ENCODE peak calls at places on chromosomes 12 and 14, in ten cellular contexts. N is esophagus muscularis mucosa; R is H7; P is stomach; L is pancreas; F is CD4-positive, CD25-positive, alpha-beta regulatory T cell; J is tibial artery; Z is fibroblast of pulmonary artery; A is fibroblast of lung; U is hepatocyte. H is an unnamed sample.

GRCh38 chr14:102917469-102918211 is 4.8 kb upstream of the AMN start:
- DNase-seq in F (peak; percentile 52), R (peak; percentile 97), Z (peak; percentile 49), P (peak; percentile 62), L (no peak), A (peak; percentile 19), U (peak; percentile 62), N (no peak), J (peak; percentile 65), H (no peak)

GRCh38 chr12:128970941-128971340 is 117.7 kb downstream of the GLT1D1 start:
- DNase-seq in Z (no peak), A (no peak), J (no peak), R (no peak), F (no peak), P (no peak), L (no peak), U (no peak), N (no peak), H (no peak)

GRCh38 chr12:116172224-116172849 is 105.2 kb downstream of the MED13L start:
- DNase-seq in N (no peak), P (no peak), F (peak; percentile 3), A (no peak), R (no peak), J (no peak), L (no peak), U (no peak), Z (peak; percentile 17), H (no peak)

GRCh38 chr14:61671086-61671485 is 24.2 kb upstream of the HIF1A start:
- DNase-seq in Z (no peak), L (no peak), J (no peak), F (peak; percentile 75), N (no peak), P (no peak), U (no peak), R (no peak), A (no peak), H (no peak)

GRCh38 chr12:104507672-104508071 is 50.9 kb downstream of the CHST11 start:
- DNase-seq in A (no peak), N (no peak), J (no peak), Z (no peak), F (no peak), L (no peak), R (peak; percentile 58), U (no peak), P (no peak), H (no peak)

GRCh38 chr14:103535081-103535890 is 6.3 kb downstream of the TRMT61A start:
- DNase-seq in P (no peak), A (no peak), R (no peak), F (no peak), L (no peak), Z (no peak), N (no peak), J (no peak), U (no peak), H (no peak)

GRCh38 chr14:69671365-69672050 is 60.1 kb downstream of the SUSD6 start:
- DNase-seq in F (no peak), P (no peak), R (no peak), J (no peak), N (no peak), U (no peak), Z (no peak), A (no peak), L (no peak), H (no peak)

GRCh38 chr12:46546634-46547273 is 174.2 kb upstream of the SLC38A2 start:
- DNase-seq in L (no peak), J (no peak), A (peak; percentile 79), N (no peak), P (no peak), F (peak; percentile 10), U (no peak), Z (no peak), R (no peak), H (no peak)

GRCh38 chr12:98572010-98572409 is 21.5 kb upstream of the SLC25A3 start:
- DNase-seq in N (no peak), A (no peak), R (peak; percentile 41), P (no peak), F (no peak), Z (peak; percentile 6), J (no peak), L (no peak), U (no peak), H (no peak)

GRCh38 chr12:50082644-50083043 is 2.5 kb upstream of the SMARCD1 start:
- DNase-seq in J (no peak), N (no peak), U (peak; percentile 84), F (no peak), Z (no peak), R (no peak), P (no peak), L (no peak), A (no peak), H (no peak)

GRCh38 chr12:2494490-2495192 is 300.1 kb upstream of the FKBP4 start:
- DNase-seq in L (no peak), N (no peak), P (no peak), U (no peak), R (no peak), F (no peak), A (no peak), Z (peak; percentile 59), J (peak; percentile 45), H (no peak)

GRCh38 chr14:104085889-104086201 is 345 bp downstream of the ASPG start:
- DNase-seq in Z (no peak), P (no peak), N (no peak), A (no peak), U (no peak), F (no peak), R (no peak), J (no peak), L (peak; percentile 1), H (no peak)

GRCh38 chr14:99231850-99232401 is 40.1 kb downstream of the BCL11B start:
- DNase-seq in J (no peak), L (no peak), N (no peak), Z (no peak), P (no peak), U (peak; percentile 82), R (peak; percentile 93), F (no peak), A (peak; percentile 24), H (no peak)

GRCh38 chr14:105843444-105844046 is 317.2 kb downstream of the TMEM121 start:
- DNase-seq in A (no peak), P (no peak), U (no peak), F (no peak), R (peak; percentile 27), L (no peak), J (peak; percentile 15), Z (no peak), N (no peak), H (peak; percentile 50)

GRCh38 chr12:19148860-19149259 is 19.3 kb downstream of the PLEKHA5 start:
- DNase-seq in F (no peak), N (no peak), A (no peak), P (no peak), R (no peak), U (no peak), L (no peak), Z (no peak), J (no peak), H (no peak)

GRCh38 chr12:22333751-22334695 is 484 bp downstream of the ST8SIA1 start:
- DNase-seq in U (peak; percentile 11), Z (no peak), R (peak; percentile 47), J (peak; percentile 21), L (no peak), P (no peak), F (peak; percentile 15), A (no peak), N (no peak), H (no peak)

GRCh38 chr12:20629414-20630156 is 65.5 kb upstream of the SLCO1C1 start:
- DNase-seq in L (peak; percentile 14), P (no peak), A (peak; percentile 79), R (no peak), N (no peak), F (no peak), U (peak; percentile 59), J (peak; percentile 25), Z (peak; percentile 71), H (no peak)

GRCh38 chr12:73798523-73798922 is 739.1 kb upstream of the ATXN7L3B start:
- DNase-seq in Z (no peak), N (no peak), U (no peak), L (no peak), A (no peak), P (no peak), R (no peak), J (no peak), F (no peak), H (no peak)

GRCh38 chr12:7650091-7650490 is 15.6 kb downstream of the APOBEC1 start:
- DNase-seq in U (no peak), R (no peak), L (no peak), P (no peak), N (no peak), F (no peak), A (no peak), J (no peak), Z (no peak), H (no peak)

GRCh38 chr14:74464785-74465184 is 28.3 kb downstream of the NPC2 start:
- DNase-seq in Z (no peak), U (no peak), N (no peak), L (no peak), R (no peak), F (no peak), P (no peak), J (no peak), A (no peak), H (no peak)
- H3K4me3 ChIP-seq in Z (no peak overlapping the region), U (no peak overlapping the region), N (no peak overlapping the region), L (no peak overlapping the region), R (no peak overlapping the region), F (no peak overlapping the region), P (no peak overlapping the region), J (no peak overlapping the region), A (no peak overlapping the region), H (no peak overlapping the region)

DNA sequence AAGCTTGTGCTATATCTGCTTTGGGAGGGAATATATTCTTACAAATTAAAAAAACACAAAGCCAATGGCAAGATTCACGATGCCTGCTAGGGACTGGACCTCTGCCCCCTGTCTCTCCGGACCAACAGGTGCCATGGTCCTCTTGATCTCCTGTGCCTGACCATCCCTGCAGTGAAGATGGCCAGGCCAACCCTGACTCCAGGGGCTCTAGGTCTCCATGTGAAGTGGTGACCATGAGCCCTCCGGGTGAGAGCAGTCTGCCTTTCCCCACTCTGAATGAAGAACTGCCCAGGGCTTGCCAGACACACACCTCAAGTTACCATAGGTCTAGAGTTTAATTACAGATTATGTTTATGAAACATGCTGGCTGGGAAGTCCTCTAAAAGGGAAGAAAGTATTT is 1.5 kb downstream of the ARHGDIB start:
- DNase-seq in F (no peak), L (no peak), N (no peak), Z (no peak), R (no peak), U (no peak), J (no peak), A (no peak), P (no peak), H (no peak)
- H3K4me3 ChIP-seq in F (peak overlapping the region; percentile 100), L (no peak overlapping the region), N (peak overlapping the region; percentile 54), Z (peak overlapping the region; percentile 3), R (no peak overlapping the region), U (no peak overlapping the region), J (peak overlapping the region; percentile 48), A (no peak overlapping the region), P (peak overlapping the region; percentile 18), H (peak overlapping the region; percentile 53)

GRCh38 chr14:33938131-33938949 is 12.5 kb downstream of the EGLN3 start:
- DNase-seq in R (peak; percentile 72), L (peak; percentile 83), J (peak; percentile 60), Z (peak; percentile 60), F (no peak), A (peak; percentile 10), N (no peak), U (peak; percentile 62), P (peak; percentile 85), H (no peak)
- H3K4me3 ChIP-seq in R (peak overlapping the region; percentile 6), L (peak overlapping the region; percentile 15), J (peak overlapping the region; percentile 30), Z (no peak overlapping the region), F (no peak overlapping the region), A (no peak overlapping the region), N (peak overlapping the region; percentile 46), U (no peak overlapping the region), P (peak overlapping the region; percentile 28), H (peak overlapping the region; percentile 29)

GRCh38 chr14:101560534-101561113 is 671 bp upstream of the DIO3 start:
- DNase-seq in P (no peak), J (no peak), Z (no peak), A (no peak), L (no peak), R (peak; percentile 77), F (no peak), U (no peak), N (no peak), H (no peak)
- H3K4me3 ChIP-seq in P (no peak overlapping the region), J (peak overlapping the region; percentile 51), Z (no peak overlapping the region), A (no peak overlapping the region), L (peak overlapping the region; percentile 42), R (peak overlapping the region; percentile 30), F (no peak overlapping the region), U (no peak overlapping the region), N (peak overlapping the region; percentile 60), H (peak overlapping the region; percentile 50)

H was measured in suprapubic skin.